ENCODE peak calls at places on chromosomes 1 and 21, in seven cellular contexts. G is T-helper 9 cell, D is T-cell, P is AG09319, F is G401, N is HuH-7.5, H is A172. T is an unnamed sample.
A peak's percentile ranks its signal among the peaks of the same experiment; 100 is the strongest.

GRCh38 chr1:7727816-7728477 is 43.1 kb upstream of the VAMP3 start:
- DNase-seq in G (no peak), D (no peak), P (no peak), F (peak; percentile 76), N (no peak), H (no peak), T (no peak)

GRCh38 chr1:24151175-24151533 is 8.2 kb upstream of the IL22RA1 start:
- DNase-seq in G (no peak), D (no peak), P (no peak), F (no peak), N (no peak), H (no peak), T (no peak)

GRCh38 chr1:244046907-244047738 is 4.0 kb upstream of the ZBTB18 start:
- DNase-seq in G (no peak), D (peak; percentile 10), P (no peak), F (peak; percentile 18), N (no peak), H (peak; percentile 41), T (no peak)

GRCh38 chr1:66613187-66613586 is 79.2 kb downstream of the SGIP1 start:
- DNase-seq in G (no peak), D (no peak), P (no peak), F (no peak), N (no peak), H (no peak), T (no peak)

GRCh38 chr1:241934181-241934815 is 23.3 kb upstream of the BECN2 start:
- DNase-seq in G (no peak), D (no peak), P (peak; percentile 25), F (peak; percentile 92), N (no peak), H (peak; percentile 79), T (peak; percentile 55)

GRCh38 chr1:227885648-227886502 is 61.9 kb downstream of the WNT9A start:
- DNase-seq in G (no peak), D (no peak), P (no peak), F (no peak), N (peak; percentile 18), H (peak; percentile 82), T (no peak)

GRCh38 chr21:27555996-27556395 is 589.1 kb upstream of the ADAMTS5 start:
- DNase-seq in G (no peak), D (no peak), P (no peak), F (no peak), N (no peak), H (no peak), T (no peak)

GRCh38 chr1:244414543-244414942 is 37.2 kb downstream of the ADSS2 start:
- DNase-seq in G (no peak), D (no peak), P (peak; percentile 42), F (no peak), N (no peak), H (no peak), T (no peak)

GRCh38 chr1:85575363-85575995 is 5.1 kb upstream of the CCN1 start:
- DNase-seq in G (no peak), D (no peak), P (no peak), F (no peak), N (no peak), H (no peak), T (no peak)

GRCh38 chr1:100452641-100453040 is 85.3 kb upstream of the GPR88 start:
- DNase-seq in G (no peak), D (no peak), P (no peak), F (no peak), N (no peak), H (peak; percentile 8), T (no peak)

GRCh38 chr1:77859248-77859647 is 29.2 kb upstream of the NEXN start:
- DNase-seq in G (no peak), D (no peak), P (no peak), F (no peak), N (no peak), H (no peak), T (no peak)

GRCh38 chr1:24117722-24118409 is 5.9 kb upstream of the MYOM3 start:
- DNase-seq in G (no peak), D (no peak), P (no peak), F (no peak), N (no peak), H (peak; percentile 69), T (no peak)

GRCh38 chr21:45103966-45104520 is 29.7 kb downstream of the ADARB1 start:
- DNase-seq in G (no peak), D (no peak), P (no peak), F (no peak), N (no peak), H (no peak), T (no peak)

GRCh38 chr1:79235221-79236002 is 228.9 kb upstream of the ADGRL4 start:
- DNase-seq in G (no peak), D (no peak), P (no peak), F (no peak), N (no peak), H (no peak), T (no peak)